ENCODE peak calls at places on chromosomes 13 and 19, in four cellular contexts. E, L, R and I are unnamed samples.
A peak's percentile ranks its signal among the peaks of the same experiment; 100 is the strongest.

GRCh38 chr19:33437351-33438015 is 64.0 kb downstream of the CEBPG start:
- DNase-seq in E (no peak), L (peak; percentile 69), R (no peak), I (no peak)

GRCh38 chr13:47334173-47334572 is 437.3 kb upstream of the HTR2A start:
- DNase-seq in E (no peak), L (no peak), R (no peak), I (peak; percentile 69)

GRCh38 chr19:29936409-29936808 is 5.6 kb upstream of the URI1 start:
- DNase-seq in E (no peak), L (no peak), R (no peak), I (no peak)

GRCh38 chr13:67119481-67119883 is 110.7 kb downstream of the PCDH9 start:
- DNase-seq in E (no peak), L (no peak), R (no peak), I (no peak)

GRCh38 chr13:85501616-85502015 is 297.6 kb downstream of the SLITRK6 start:
- DNase-seq in E (no peak), L (no peak), R (no peak), I (no peak)

GRCh38 chr13:57632276-57633140 is 964 bp downstream of the PCDH17 start:
- DNase-seq in E (peak; percentile 44), L (peak; percentile 54), R (peak; percentile 63), I (no peak)

GRCh38 chr13:25881946-25882574 is 169.8 kb downstream of the SHISA2 start:
- DNase-seq in E (no peak), L (peak; percentile 64), R (no peak), I (no peak)

GRCh38 chr19:6047256-6047655 is 63.0 kb downstream of the RFX2 start:
- DNase-seq in E (no peak), L (no peak), R (peak; percentile 29), I (no peak)

GRCh38 chr19:13441810-13442512 is 64.3 kb downstream of the CACNA1A start:
- DNase-seq in E (no peak), L (no peak), R (no peak), I (no peak)

GRCh38 chr19:38667552-38668205 is 20.2 kb downstream of the ACTN4 start:
- DNase-seq in E (no peak), L (no peak), R (no peak), I (no peak)

GRCh38 chr19:55635856-55636440 is 4.9 kb upstream of the ZNF580 start:
- DNase-seq in E (no peak), L (peak; percentile 1), R (no peak), I (no peak)

GRCh38 chr13:50365300-50365682 is 350.0 kb downstream of the KCNRG start:
- DNase-seq in E (no peak), L (no peak), R (no peak), I (no peak)

GRCh38 chr13:30071890-30072817 is 221.7 kb upstream of the UBL3 start:
- DNase-seq in E (peak; percentile 78), L (peak; percentile 37), R (no peak), I (no peak)

GRCh38 chr19:6587093-6587820 is 3.7 kb downstream of the CD70 start:
- DNase-seq in E (no peak), L (no peak), R (no peak), I (no peak)

GRCh38 chr19:45637890-45638667 is 1.1 kb downstream of the EML2 start:
- DNase-seq in E (no peak), L (no peak), R (no peak), I (no peak)

GRCh38 chr19:45087531-45087930 is 5.4 kb upstream of the PPP1R37 start:
- DNase-seq in E (no peak), L (no peak), R (no peak), I (no peak)

GRCh38 chr19:10431943-10432735 is 11.8 kb downstream of the PDE4A start:
- DNase-seq in E (peak; percentile 77), L (peak; percentile 68), R (peak; percentile 82), I (peak; percentile 88)

GRCh38 chr13:79673993-79674377 is 193.0 kb downstream of the NDFIP2 start:
- DNase-seq in E (no peak), L (peak; percentile 10), R (no peak), I (no peak)

GRCh38 chr19:18118420-18119242 is 21.1 kb downstream of the MAST3 start:
- DNase-seq in E (no peak), L (no peak), R (no peak), I (no peak)

GRCh38 chr13:40974460-40975407 is 44.4 kb downstream of the ELF1 start:
- DNase-seq in E (no peak), L (no peak), R (no peak), I (no peak)

GRCh38 chr13:112057736-112058518 is 9.0 kb upstream of the SOX1 start:
- DNase-seq in E (no peak), L (no peak), R (no peak), I (no peak)

GRCh38 chr13:100301418-100301817 is 212.5 kb downstream of the PCCA start:
- DNase-seq in E (no peak), L (peak; percentile 24), R (no peak), I (no peak)

GRCh38 chr13:99523838-99524237 is 22.6 kb downstream of the TM9SF2 start:
- DNase-seq in E (no peak), L (no peak), R (no peak), I (no peak)

GRCh38 chr13:73307481-73307880 is 248.7 kb downstream of the KLF5 start:
- DNase-seq in E (no peak), L (no peak), R (no peak), I (no peak)

GRCh38 chr19:51799998-51800848 is 5.3 kb downstream of the FPR3 start:
- DNase-seq in E (no peak), L (no peak), R (peak; percentile 78), I (no peak)

GRCh38 chr19:7811989-7812388 is 18.0 kb upstream of the EVI5L start:
- DNase-seq in E (no peak), L (no peak), R (no peak), I (no peak)

GRCh38 chr19:3359850-3360493 is 6.4 kb upstream of the NFIC start:
- DNase-seq in E (no peak), L (peak; percentile 87), R (no peak), I (no peak)

GRCh38 chr13:110993788-110994187 is 78.9 kb upstream of the ANKRD10 start:
- DNase-seq in E (no peak), L (no peak), R (no peak), I (no peak)

GRCh38 chr13:30045916-30046704 is 195.7 kb upstream of the UBL3 start:
- DNase-seq in E (no peak), L (no peak), R (no peak), I (no peak)

GRCh38 chr13:38905861-38906260 is 84.8 kb downstream of the STOML3 start:
- DNase-seq in E (no peak), L (no peak), R (no peak), I (no peak)

GRCh38 chr19:16320987-16321386 is 3.6 kb upstream of the KLF2 start:
- DNase-seq in E (no peak), L (no peak), R (no peak), I (no peak)

GRCh38 chr19:48400018-48400742 is 6.7 kb downstream of the GRIN2D start:
- DNase-seq in E (no peak), L (peak; percentile 65), R (peak; percentile 81), I (no peak)

GRCh38 chr19:7789447-7789846 is 26.4 kb downstream of the CLEC4M start:
- DNase-seq in E (no peak), L (peak; percentile 17), R (no peak), I (no peak)

GRCh38 chr19:38563475-38563874 is 54.3 kb downstream of the MAP4K1 start:
- DNase-seq in E (no peak), L (no peak), R (no peak), I (no peak)

GRCh38 chr13:98184796-98185195 is 7.7 kb upstream of the RNF113B start:
- DNase-seq in E (no peak), L (no peak), R (no peak), I (no peak)

GRCh38 chr13:97429681-97430081 is 4.3 kb upstream of the RAP2A start:
- DNase-seq in E (no peak), L (no peak), R (no peak), I (no peak)

GRCh38 chr13:97231832-97232201 is 9.7 kb downstream of the MBNL2 start:
- DNase-seq in E (no peak), L (no peak), R (no peak), I (no peak)

DNA sequence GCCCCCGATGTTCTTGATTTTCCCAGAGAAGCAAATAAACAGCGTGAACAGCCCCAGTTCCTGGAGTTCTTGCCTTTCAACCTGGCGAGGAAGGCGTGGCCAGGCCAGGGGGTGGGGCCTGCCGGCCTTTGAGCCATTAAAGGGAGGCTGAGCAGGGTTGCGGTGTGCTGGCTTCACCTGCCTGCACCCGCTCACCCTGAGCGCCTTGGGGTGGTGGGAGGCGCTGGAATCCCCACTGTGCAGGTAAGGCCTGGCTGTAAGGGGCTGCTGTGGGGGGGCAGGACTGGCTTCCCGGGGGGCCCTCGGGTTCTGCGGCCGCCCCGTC is 2.7 kb upstream of the MISP start:
- DNase-seq in E (peak; percentile 93), L (peak; percentile 55), R (no peak), I (no peak)
- H3K27me3 ChIP-seq in E (no peaks in the 10 kb centered on the region), L (no peaks in the 10 kb centered on the region), R (no peaks in the 10 kb centered on the region), I (no peaks in the 10 kb centered on the region)

DNA sequence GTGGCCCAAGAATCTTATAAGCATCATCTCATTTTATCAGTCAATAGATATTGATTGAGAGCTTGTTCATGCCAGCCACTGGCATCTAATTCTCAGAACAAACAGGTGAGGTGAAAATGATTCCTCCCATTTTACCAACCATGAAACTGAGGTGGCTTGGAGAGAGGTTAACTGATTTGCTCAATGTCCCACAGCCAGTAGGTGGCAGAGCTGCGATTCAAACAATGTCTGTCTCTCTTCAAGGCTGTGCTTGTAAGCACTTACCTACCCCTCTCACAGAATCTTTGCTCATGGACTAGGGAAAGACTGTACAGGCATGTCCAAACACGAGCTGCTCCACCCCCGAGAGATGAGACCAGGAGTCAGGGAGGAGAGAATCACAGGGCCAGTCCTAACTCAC is 21.5 kb upstream of the GSX1 start:
- DNase-seq in E (no peak), L (peak; percentile 20), R (no peak), I (no peak)
- TF ChIP-seq CTCF in E (peak; percentile 51), L (peak; percentile 37), R (no peak), I (no peak)

GRCh38 chr19:46634656-46635218 is 1.3 kb downstream of the GNG8 start:
- DNase-seq in E (no peak), L (no peak), R (no peak), I (no peak)

GRCh38 chr19:46644720-46645119 is 8.7 kb upstream of the GNG8 start:
- DNase-seq in E (no peak), L (no peak), R (peak; percentile 79), I (no peak)

GRCh38 chr19:46637224-46637623 is 1.2 kb upstream of the GNG8 start:
- DNase-seq in E (no peak), L (no peak), R (no peak), I (no peak)

GRCh38 chr19:46635920-46636761 is at the start of gene GNG8:
- DNase-seq in E (no peak), L (no peak), R (no peak), I (no peak)

GRCh38 chr19:46639356-46640061 is 3.5 kb upstream of the GNG8 start:
- DNase-seq in E (no peak), L (peak; percentile 94), R (no peak), I (no peak)
- H3K27me3 ChIP-seq in E (peaks cover 6% of the 10 kb centered on the region), L (no peaks in the 10 kb centered on the region), R (no peaks in the 10 kb centered on the region), I (peaks cover 15% of the 10 kb centered on the region)

GRCh38 chr19:4537953-4538600 is 1.8 kb downstream of the LRG1 start:
- DNase-seq in E (no peak), L (no peak), R (no peak), I (no peak)

GRCh38 chr19:4533334-4533733 is 1.7 kb downstream of the PLIN5 start:
- DNase-seq in E (no peak), L (no peak), R (no peak), I (no peak)

GRCh38 chr19:4533835-4534424 is 1.1 kb downstream of the PLIN5 start:
- DNase-seq in E (no peak), L (no peak), R (no peak), I (peak; percentile 59)

GRCh38 chr19:4536798-4537197 is 1.8 kb upstream of the PLIN5 start:
- DNase-seq in E (no peak), L (peak; percentile 36), R (no peak), I (no peak)

GRCh38 chr19:4534836-4535658 is at the start of gene PLIN5:
- DNase-seq in E (peak; percentile 70), L (peak; percentile 98), R (no peak), I (no peak)
- TF ChIP-seq CTCF in E (no peak), L (peak; percentile 10), R (no peak), I (no peak)